ENCODE peak calls at places on chromosomes 6 and 20, in six cellular contexts. T is T follicular helper cell, G is body of pancreas, Y is neural crest cell, M is fibroblast of pulmonary artery, Z is activated gamma-delta T cell treated with Interleukin-2 at 50 U/mL for 16 hours. H is an unnamed sample.

GRCh38 chr6:117280922-117281321 is 15.6 kb downstream of the VGLL2 start:
- DNase-seq in T (no peak), G (no peak), Y (no peak), M (no peak), Z (no peak), H (no peak)

GRCh38 chr20:57402206-57403125 is 11.3 kb downstream of the RBM38 start:
- DNase-seq in T (no peak), G (no peak), Y (no peak), M (no peak), Z (no peak), H (no peak)

GRCh38 chr6:158620963-158621693 is 23.4 kb downstream of the DYNLT1 start:
- DNase-seq in T (no peak), G (no peak), Y (no peak), M (no peak), Z (no peak), H (no peak)

GRCh38 chr20:58712116-58712822 is 19.7 kb downstream of the NPEPL1 start:
- DNase-seq in T (no peak), G (no peak), Y (no peak), M (no peak), Z (no peak), H (no peak)

GRCh38 chr6:32968093-32968769 is at the start of gene BRD2:
- DNase-seq in T (peak; percentile 96), G (peak; percentile 95), Y (peak; percentile 92), M (peak; percentile 97), Z (peak; percentile 95), H (peak; percentile 95)

GRCh38 chr6:145547596-145548325 is 187.6 kb downstream of the EPM2A start:
- DNase-seq in T (no peak), G (no peak), Y (no peak), M (no peak), Z (no peak), H (no peak)

GRCh38 chr6:335146-335545 is 42.9 kb downstream of the DUSP22 start:
- DNase-seq in T (no peak), G (no peak), Y (no peak), M (no peak), Z (no peak), H (no peak)

GRCh38 chr20:33076662-33077398 is 2.6 kb upstream of the BPIFB4 start:
- DNase-seq in T (no peak), G (no peak), Y (no peak), M (no peak), Z (no peak), H (peak; percentile 2)

GRCh38 chr6:138966870-138967269 is 21.2 kb downstream of the REPS1 start:
- DNase-seq in T (no peak), G (no peak), Y (no peak), M (no peak), Z (no peak), H (no peak)

GRCh38 chr6:37018152-37019064 is 13.0 kb downstream of the FGD2 start:
- DNase-seq in T (peak; percentile 81), G (peak; percentile 93), Y (peak; percentile 84), M (peak; percentile 91), Z (peak; percentile 88), H (peak; percentile 69)

GRCh38 chr6:116371384-116372209 is 850 bp downstream of the DSE start:
- DNase-seq in T (no peak), G (peak; percentile 50), Y (peak; percentile 63), M (peak; percentile 88), Z (peak; percentile 11), H (no peak)

GRCh38 chr6:16979677-16980076 is 122.2 kb upstream of the STMND1 start:
- DNase-seq in T (no peak), G (no peak), Y (no peak), M (no peak), Z (no peak), H (no peak)

GRCh38 chr6:115643762-115644161 is 416.9 kb downstream of the FRK start:
- DNase-seq in T (no peak), G (no peak), Y (no peak), M (peak; percentile 36), Z (no peak), H (no peak)

GRCh38 chr6:170277893-170278742 is 12.8 kb downstream of the DLL1 start:
- DNase-seq in T (no peak), G (no peak), Y (no peak), M (no peak), Z (no peak), H (no peak)

GRCh38 chr6:21634582-21634981 is 41.0 kb downstream of the SOX4 start:
- DNase-seq in T (no peak), G (no peak), Y (no peak), M (peak; percentile 98), Z (no peak), H (no peak)

GRCh38 chr6:144443157-144443556 is 158.0 kb downstream of the UTRN start:
- DNase-seq in T (no peak), G (no peak), Y (no peak), M (no peak), Z (no peak), H (no peak)

GRCh38 chr20:47029845-47030244 is 135.2 kb downstream of the EYA2 start:
- DNase-seq in T (no peak), G (no peak), Y (no peak), M (no peak), Z (no peak), H (no peak)

GRCh38 chr6:166005401-166005845 is 162.2 kb downstream of the TBXT start:
- DNase-seq in T (no peak), G (peak; percentile 36), Y (peak; percentile 36), M (peak; percentile 74), Z (no peak), H (no peak)

GRCh38 chr20:22490287-22491187 is 93.8 kb downstream of the FOXA2 start:
- DNase-seq in T (no peak), G (peak; percentile 97), Y (no peak), M (peak; percentile 3), Z (no peak), H (no peak)

GRCh38 chr6:10419749-10420545 is 5.1 kb upstream of the TFAP2A start:
- DNase-seq in T (no peak), G (no peak), Y (no peak), M (no peak), Z (no peak), H (no peak)

GRCh38 chr6:170089937-170090335 is 200.9 kb downstream of the DLL1 start:
- DNase-seq in T (no peak), G (peak; percentile 10), Y (no peak), M (no peak), Z (no peak), H (no peak)

GRCh38 chr6:158808442-158808833 is 10.7 kb downstream of the EZR start:
- DNase-seq in T (no peak), G (no peak), Y (no peak), M (no peak), Z (no peak), H (no peak)

GRCh38 chr6:158706369-158706982 is 56.6 kb downstream of the SYTL3 start:
- DNase-seq in T (no peak), G (peak; percentile 59), Y (peak; percentile 39), M (peak; percentile 62), Z (no peak), H (no peak)

GRCh38 chr6:10101551-10102252 is 313.2 kb downstream of the TFAP2A start:
- DNase-seq in T (no peak), G (no peak), Y (no peak), M (no peak), Z (no peak), H (no peak)

GRCh38 chr20:26208296-26209091 is 511.8 kb upstream of the ZNF337 start:
- DNase-seq in T (peak; percentile 27), G (peak; percentile 10), Y (peak; percentile 40), M (no peak), Z (no peak), H (no peak)

GRCh38 chr6:6320901-6321300 is 439 bp upstream of the F13A1 start:
- DNase-seq in T (no peak), G (no peak), Y (no peak), M (no peak), Z (no peak), H (no peak)

GRCh38 chr6:72968704-72969103 is 256.6 kb downstream of the KHDC1L start:
- DNase-seq in T (no peak), G (no peak), Y (no peak), M (no peak), Z (no peak), H (no peak)